ENCODE peak calls at places on chromosome 5, in eight cellular contexts. P is foreskin keratinocyte; N is tibial nerve; X is OCI-LY7; U is body of pancreas; V is GM23248; B is testis; C is effector memory CD4-positive, alpha-beta T cell. Y is an unnamed sample.

GRCh38 chr5:43190755-43191603 is 1.0 kb upstream of the NIM1K start:
- DNase-seq in U (no peak), N (no peak), C (no peak), B (no peak), X (no peak), V (peak; percentile 64), P (peak; percentile 23), Y (no peak)

GRCh38 chr5:150781706-150782614 is 3.4 kb downstream of the SMIM3 start:
- DNase-seq in U (peak; percentile 69), X (no peak), P (peak; percentile 75), N (peak; percentile 73), V (peak; percentile 97), B (no peak), C (no peak), Y (peak; percentile 83)

GRCh38 chr5:67246108-67246507 is 49.5 kb upstream of the CD180 start:
- DNase-seq in P (peak; percentile 76), C (no peak), B (peak; percentile 32), V (peak; percentile 74), X (peak; percentile 77), U (peak; percentile 54), N (peak; percentile 76), Y (peak; percentile 20)

GRCh38 chr5:66933066-66933465 is 263.5 kb downstream of the CD180 start:
- DNase-seq in B (no peak), P (peak; percentile 82), C (no peak), U (no peak), V (peak; percentile 59), X (no peak), N (no peak), Y (peak; percentile 14)

GRCh38 chr5:157596449-157596848 is 20.9 kb upstream of the ADAM19 start:
- DNase-seq in V (peak; percentile 36), C (no peak), P (no peak), N (no peak), B (no peak), X (peak; percentile 94), U (peak; percentile 10), Y (no peak)

GRCh38 chr5:67032921-67033664 is 163.5 kb downstream of the CD180 start:
- DNase-seq in B (no peak), C (no peak), X (no peak), V (peak; percentile 61), N (no peak), P (no peak), U (no peak), Y (no peak)

GRCh38 chr5:119393201-119393691 is 37.4 kb downstream of the TNFAIP8 start:
- DNase-seq in U (no peak), N (no peak), B (no peak), X (no peak), P (no peak), V (no peak), C (no peak), Y (no peak)

GRCh38 chr5:115126303-115126702 is 43.4 kb downstream of the TRIM36 start:
- DNase-seq in P (no peak), U (no peak), X (no peak), V (no peak), B (no peak), N (no peak), C (no peak), Y (no peak)

GRCh38 chr5:58153255-58153654 is 306.6 kb downstream of the PLK2 start:
- DNase-seq in V (no peak), N (no peak), P (no peak), U (no peak), C (no peak), B (no peak), X (no peak), Y (no peak)

GRCh38 chr5:52743970-52744369 is 43.7 kb upstream of the ITGA1 start:
- DNase-seq in U (peak; percentile 30), V (peak; percentile 78), B (no peak), X (no peak), C (no peak), P (no peak), N (no peak), Y (no peak)

GRCh38 chr5:81207009-81207408 is 26.1 kb upstream of the CKMT2 start:
- DNase-seq in N (no peak), C (no peak), P (no peak), B (no peak), V (peak; percentile 12), X (peak; percentile 13), U (no peak), Y (no peak)

GRCh38 chr5:81852277-81853004 is 101.5 kb upstream of the SSBP2 start:
- DNase-seq in X (peak; percentile 76), N (no peak), B (peak; percentile 22), P (no peak), U (peak; percentile 16), V (peak; percentile 36), C (no peak), Y (no peak)

GRCh38 chr5:120901199-120901598 is 437.1 kb downstream of the PRR16 start:
- DNase-seq in C (no peak), U (no peak), X (no peak), V (peak; percentile 22), B (no peak), N (no peak), P (peak; percentile 15), Y (peak; percentile 6)

GRCh38 chr5:122478741-122479459 is 166.9 kb downstream of the SNCAIP start:
- DNase-seq in P (peak; percentile 84), X (no peak), C (no peak), N (no peak), B (no peak), U (no peak), V (no peak), Y (peak; percentile 78)

GRCh38 chr5:102754499-102755424 is at the start of gene PAM:
- DNase-seq in C (peak; percentile 59), U (peak; percentile 79), X (no peak), N (peak; percentile 57), P (peak; percentile 56), V (peak; percentile 90), B (peak; percentile 74), Y (no peak)

GRCh38 chr5:134555889-134556311 is 30.4 kb downstream of the JADE2 start:
- DNase-seq in U (peak; percentile 55), N (peak; percentile 23), C (peak; percentile 86), X (peak; percentile 38), P (peak; percentile 48), V (peak; percentile 82), B (peak; percentile 41), Y (no peak)

GRCh38 chr5:73564644-73565165 is 734 bp downstream of the ANKRA2 start:
- DNase-seq in B (no peak), X (peak; percentile 5), U (no peak), V (peak; percentile 48), N (no peak), P (no peak), C (no peak), Y (no peak)

GRCh38 chr5:181241393-181241975 is 2.2 kb downstream of the RACK1 start:
- DNase-seq in P (peak; percentile 89), V (peak; percentile 96), N (no peak), U (no peak), C (no peak), X (peak; percentile 73), B (no peak), Y (peak; percentile 68)

DNA sequence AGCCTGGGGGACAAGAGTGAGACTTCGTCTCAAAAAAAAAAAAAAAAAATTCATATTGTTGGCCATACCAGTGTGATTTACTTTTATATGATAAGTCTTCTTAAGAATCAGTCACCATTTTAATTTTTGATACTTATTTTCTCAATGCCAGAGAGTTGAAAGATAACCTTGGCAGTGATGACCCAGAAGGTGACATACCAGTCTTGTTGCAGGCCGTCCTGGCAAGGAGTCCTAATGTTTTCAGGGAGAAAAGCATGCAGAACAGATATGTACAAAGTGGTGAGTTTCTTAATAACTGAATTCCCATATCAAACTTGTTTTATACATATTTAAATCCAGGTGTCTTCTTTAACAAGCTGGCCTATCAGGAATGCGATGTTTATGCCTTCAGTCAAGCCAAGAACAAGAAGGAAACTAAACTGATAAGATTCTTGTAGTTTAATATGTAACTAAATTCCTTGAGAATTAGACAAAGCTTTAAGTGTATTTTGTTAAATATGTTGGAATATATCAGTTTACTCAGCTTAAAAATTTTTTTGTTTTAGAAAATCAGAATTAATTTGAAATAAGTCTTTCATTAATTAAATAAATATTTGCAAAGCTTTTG is 81.5 kb downstream of the NIPBL start:
- DNase-seq in X (no peak), C (no peak), V (no peak), U (no peak), P (no peak), N (no peak), B (no peak), Y (no peak)
- H3K27ac ChIP-seq in X (no peak overlapping the region), C (no peak overlapping the region), V (no peak overlapping the region), U (peak overlapping the region; percentile 37), P (no peak overlapping the region), N (no peak overlapping the region), B (no peak overlapping the region), Y (no peak overlapping the region)

GRCh38 chr5:16383544-16384057 is 82.0 kb downstream of the ZNF622 start:
- DNase-seq in X (no peak), V (no peak), C (no peak), N (no peak), P (no peak), U (no peak), B (no peak), Y (no peak)
- H3K27ac ChIP-seq in X (no peak overlapping the region), V (no peak overlapping the region), C (no peak overlapping the region), N (no peak overlapping the region), P (no peak overlapping the region), U (no peak overlapping the region), B (no peak overlapping the region), Y (no peak overlapping the region)

DNA sequence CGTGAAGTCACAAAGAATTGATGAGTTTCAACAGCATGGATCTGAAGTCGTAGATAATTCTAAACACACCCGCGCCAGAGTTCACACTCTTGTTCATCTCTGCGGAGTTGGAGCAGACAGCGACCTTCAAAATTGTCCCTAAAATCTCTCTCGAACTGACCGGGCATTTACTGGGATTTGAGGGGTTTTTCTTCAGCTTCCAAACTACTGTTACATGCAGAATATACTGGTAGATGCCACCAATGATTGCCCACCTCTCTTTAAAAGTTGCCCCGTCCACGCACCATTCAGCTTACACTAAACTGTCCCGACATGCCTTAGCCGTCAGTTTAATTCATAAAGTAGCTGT is 5.2 kb upstream of the ISL1 start:
- DNase-seq in N (no peak), U (no peak), B (no peak), P (no peak), C (no peak), X (no peak), V (no peak), Y (no peak)
- H3K27ac ChIP-seq in N (no peak overlapping the region), U (no peak overlapping the region), B (no peak overlapping the region), P (no peak overlapping the region), C (no peak overlapping the region), X (no peak overlapping the region), V (no peak overlapping the region), Y (no peak overlapping the region)

GRCh38 chr5:14257995-14258403 is 114.9 kb downstream of the TRIO start:
- DNase-seq in X (no peak), V (no peak), P (no peak), U (no peak), C (no peak), B (no peak), N (no peak), Y (no peak)
- H3K27ac ChIP-seq in X (no peak overlapping the region), V (peak overlapping the region; percentile 21), P (no peak overlapping the region), U (no peak overlapping the region), C (no peak overlapping the region), B (no peak overlapping the region), N (no peak overlapping the region), Y (no peak overlapping the region)